ENCODE peak calls at places on chromosome X, in ten cellular contexts. P, R, Q, H, W, O, C, E, S and F are unnamed samples.

GRCh38 chrX:103073442-103073841 is 9.5 kb upstream of the BEX1 start:
- DNase-seq in C (no peak), E (no peak), S (no peak), R (no peak), P (no peak), Q (no peak), O (no peak), W (no peak), H (no peak), F (no peak)

GRCh38 chrX:13077168-13077567 is 32.7 kb upstream of the FAM9C start:
- DNase-seq in H (no peak), R (peak), C (no peak), W (no peak), O (no peak), P (no peak), S (no peak), Q (no peak), E (no peak), F (no peak)

GRCh38 chrX:15714529-15714928 is 23.5 kb upstream of the CA5B start:
- DNase-seq in P (peak), W (no peak), E (no peak), S (peak), C (no peak), Q (no peak), O (no peak), H (no peak), R (no peak), F (no peak)

GRCh38 chrX:10755477-10756334 is 135.3 kb upstream of the MID1 start:
- DNase-seq in O (no peak), P (no peak), S (no peak), E (peak), Q (no peak), W (peak), C (no peak), H (peak), R (peak), F (peak)

GRCh38 chrX:65476564-65476963 is 58.0 kb downstream of the LAS1L start:
- DNase-seq in S (no peak), R (no peak), E (no peak), C (no peak), W (no peak), Q (no peak), H (no peak), O (no peak), P (no peak), F (no peak)

GRCh38 chrX:10471426-10471825 is 149.0 kb downstream of the MID1 start:
- DNase-seq in W (no peak), S (no peak), E (no peak), Q (no peak), C (no peak), H (no peak), R (no peak), O (no peak), P (no peak), F (no peak)

GRCh38 chrX:45710081-45710801 is 509.6 kb upstream of the DIPK2B start:
- DNase-seq in C (no peak), Q (no peak), O (no peak), H (peak), P (no peak), S (peak), E (no peak), W (peak), R (peak), F (peak)

GRCh38 chrX:19824603-19825002 is 62.8 kb downstream of the SH3KBP1 start:
- DNase-seq in O (no peak), C (no peak), S (no peak), R (no peak), Q (no peak), W (no peak), P (no peak), H (no peak), E (no peak), F (no peak)

GRCh38 chrX:13151806-13152510 is 107.5 kb upstream of the FAM9C start:
- DNase-seq in Q (no peak), C (no peak), S (no peak), H (no peak), P (no peak), E (no peak), R (no peak), O (peak), W (peak), F (no peak)

GRCh38 chrX:41781500-41781899 is 57.5 kb downstream of the GPR82 start:
- DNase-seq in R (no peak), W (no peak), S (peak), Q (no peak), H (peak), P (no peak), O (no peak), E (peak), C (peak), F (no peak)

GRCh38 chrX:108439961-108440696 is 491 bp downstream of the COL4A5 start:
- DNase-seq in O (no peak), C (no peak), E (no peak), W (peak), S (no peak), Q (no peak), H (no peak), R (peak), P (peak), F (no peak)

GRCh38 chrX:17829526-17829925 is 31.6 kb downstream of the RAI2 start:
- DNase-seq in O (no peak), H (no peak), W (no peak), R (no peak), Q (no peak), S (no peak), P (no peak), C (no peak), E (no peak), F (no peak)

GRCh38 chrX:77743720-77744119 is 42.3 kb downstream of the ATRX start:
- DNase-seq in C (no peak), W (peak), O (no peak), P (no peak), S (no peak), E (no peak), Q (no peak), R (peak), H (no peak), F (no peak)

GRCh38 chrX:63967541-63967940 is 182.5 kb upstream of the ARHGEF9 start:
- DNase-seq in S (no peak), P (no peak), R (no peak), H (no peak), E (no peak), O (no peak), C (no peak), W (no peak), Q (no peak), F (no peak)

GRCh38 chrX:42025861-42026260 is 102.5 kb upstream of the CASK start:
- DNase-seq in Q (no peak), H (no peak), E (no peak), S (no peak), O (no peak), C (no peak), R (no peak), P (no peak), W (no peak), F (no peak)

GRCh38 chrX:133375558-133376340 is 39.5 kb downstream of the GPC4 start:
- DNase-seq in O (no peak), H (no peak), P (peak), W (no peak), E (no peak), R (no peak), S (no peak), C (no peak), Q (no peak), F (no peak)

GRCh38 chrX:10074241-10074941 is 82.4 kb upstream of the CLCN4 start:
- DNase-seq in S (peak), E (no peak), W (no peak), Q (no peak), C (no peak), O (no peak), P (no peak), R (no peak), H (no peak), F (no peak)

GRCh38 chrX:47264507-47265173 is 31.8 kb downstream of the USP11 start:
- DNase-seq in R (no peak), S (peak), Q (no peak), O (no peak), W (no peak), E (no peak), H (peak), C (no peak), P (no peak), F (no peak)